ENCODE peak calls at places on chromosomes 13 and 19, in eight cellular contexts. Z is NCI-H460; M is stimulated activated naive CD4-positive, alpha-beta T cell; Y is HTR-8/SVneo; O is fibroblast of pulmonary artery; I is lower leg skin; K is EH; E is heart right ventricle. V is an unnamed sample.

GRCh38 chr13:94704347-94705080 is 7.8 kb downstream of the SOX21 start:
- DNase-seq in Y (no peak), O (no peak), I (no peak), K (no peak), M (no peak), E (no peak), Z (no peak), V (peak)

GRCh38 chr19:49534632-49535385 is 7.0 kb downstream of the RCN3 start:
- DNase-seq in Z (no peak), M (peak), Y (no peak), O (no peak), K (no peak), I (no peak), E (no peak), V (no peak)

GRCh38 chr19:49073514-49074378 is 1.2 kb upstream of the KCNA7 start:
- DNase-seq in Z (no peak), K (peak), Y (no peak), I (no peak), O (no peak), E (no peak), M (no peak), V (no peak)

GRCh38 chr19:57016076-57016475 is 103.7 kb upstream of the USP29 start:
- DNase-seq in K (no peak), Y (no peak), E (no peak), M (no peak), O (no peak), Z (no peak), I (no peak), V (no peak)

GRCh38 chr19:33440682-33441081 is 67.2 kb downstream of the CEBPG start:
- DNase-seq in Y (no peak), K (no peak), O (no peak), E (no peak), I (no peak), Z (no peak), M (no peak), V (no peak)

GRCh38 chr13:87622921-87623320 is 48.2 kb upstream of the SLITRK5 start:
- DNase-seq in O (no peak), I (no peak), Y (no peak), Z (no peak), E (no peak), K (no peak), M (no peak), V (no peak)

GRCh38 chr19:35903550-35904179 is 1.3 kb downstream of the HCST start:
- DNase-seq in M (peak), Y (peak), Z (peak), O (peak), K (peak), I (peak), E (peak), V (no peak)

GRCh38 chr19:35757231-35757748 is 461 bp upstream of the HSPB6 start:
- DNase-seq in Y (peak), M (no peak), E (peak), I (peak), Z (no peak), O (peak), K (peak), V (peak)

GRCh38 chr19:5086232-5086631 is 117.3 kb downstream of the KDM4B start:
- DNase-seq in I (no peak), O (no peak), Y (no peak), M (no peak), Z (no peak), E (no peak), K (no peak), V (no peak)

GRCh38 chr19:57512845-57513244 is 13.1 kb downstream of the ZNF773 start:
- DNase-seq in K (peak), O (peak), I (no peak), Y (no peak), Z (no peak), M (no peak), E (no peak), V (peak)

GRCh38 chr13:57739089-57739488 is 107.5 kb downstream of the PCDH17 start:
- DNase-seq in M (no peak), O (no peak), I (no peak), Y (no peak), E (no peak), K (no peak), Z (no peak), V (no peak)

GRCh38 chr13:34522818-34523217 is 419.3 kb upstream of the NBEA start:
- DNase-seq in Z (no peak), O (no peak), K (peak), Y (no peak), M (no peak), E (no peak), I (no peak), V (no peak)

GRCh38 chr13:85108356-85108755 is 690.9 kb downstream of the SLITRK6 start:
- DNase-seq in Y (no peak), Z (no peak), E (no peak), K (no peak), I (peak), O (no peak), M (no peak), V (no peak)

GRCh38 chr13:20369886-20370361 is 137.8 kb upstream of the GJB6 start:
- DNase-seq in O (no peak), Z (no peak), Y (no peak), K (no peak), I (no peak), E (no peak), M (no peak), V (no peak)

GRCh38 chr19:43501661-43502418 is 2.7 kb downstream of the PHLDB3 start:
- DNase-seq in E (no peak), Z (no peak), Y (no peak), I (no peak), O (no peak), K (no peak), M (no peak), V (no peak)

GRCh38 chr19:42216653-42217521 is 590 bp downstream of the DEDD2 start:
- DNase-seq in O (peak), Z (no peak), E (peak), Y (peak), K (peak), I (no peak), M (no peak), V (no peak)

GRCh38 chr19:50357178-50358100 is 8.0 kb downstream of the NAPSA start:
- DNase-seq in M (peak), Z (peak), K (peak), I (peak), O (peak), Y (peak), E (peak), V (no peak)

GRCh38 chr19:18107235-18108083 is 9.9 kb downstream of the MAST3 start:
- DNase-seq in E (no peak), Z (no peak), O (no peak), M (no peak), Y (no peak), K (no peak), I (no peak), V (no peak)

GRCh38 chr19:40225440-40226305 is 816 bp downstream of the CCNP start:
- DNase-seq in I (no peak), E (no peak), O (no peak), Y (no peak), Z (no peak), K (peak), M (no peak), V (no peak)

GRCh38 chr19:32233885-32234284 is 111.5 kb upstream of the ZNF507 start:
- DNase-seq in M (no peak), O (no peak), Y (no peak), I (no peak), Z (no peak), E (no peak), K (no peak), V (peak)

GRCh38 chr13:46751811-46752635 is 44.9 kb downstream of the ESD start:
- DNase-seq in M (peak), Z (no peak), Y (no peak), I (no peak), E (no peak), O (no peak), K (peak), V (no peak)

GRCh38 chr19:41595890-41596280 is 19.9 kb downstream of the CEACAM21 start:
- DNase-seq in O (no peak), E (no peak), K (no peak), M (no peak), Z (no peak), Y (no peak), I (no peak), V (peak)

GRCh38 chr19:18520848-18521691 is 800 bp downstream of the ELL start:
- DNase-seq in E (peak), Z (no peak), I (peak), K (peak), Y (no peak), O (no peak), M (peak), V (no peak)

GRCh38 chr13:108924154-108924940 is 294.9 kb downstream of the MYO16 start:
- DNase-seq in Z (no peak), E (no peak), K (peak), Y (no peak), O (peak), M (no peak), I (no peak), V (no peak)

GRCh38 chr19:55654833-55655647 is at the start of gene U2AF2:
- DNase-seq in M (peak), Z (peak), K (peak), I (peak), O (peak), E (peak), Y (peak), V (peak)

GRCh38 chr19:6278740-6279619 is 795 bp downstream of the MLLT1 start:
- DNase-seq in O (no peak), I (no peak), Z (no peak), K (no peak), E (no peak), M (no peak), Y (no peak), V (no peak)

GRCh38 chr19:10961073-10961762 is 388 bp downstream of the SMARCA4 start:
- DNase-seq in I (no peak), Y (peak), M (no peak), Z (no peak), K (peak), E (peak), O (peak), V (no peak)

GRCh38 chr13:98959299-98959698 is 18.6 kb downstream of the DOCK9 start:
- DNase-seq in Y (no peak), E (no peak), O (no peak), K (no peak), Z (no peak), M (no peak), I (no peak), V (no peak)

GRCh38 chr13:73754727-73755292 is 379.4 kb downstream of the KLF12 start:
- DNase-seq in M (peak), Z (peak), E (peak), O (peak), I (peak), Y (peak), K (peak), V (no peak)

GRCh38 chr19:48806818-48807589 is 3.8 kb downstream of the BCAT2 start:
- DNase-seq in I (no peak), K (no peak), O (peak), Z (no peak), E (no peak), Y (no peak), M (no peak), V (no peak)

GRCh38 chr13:42270160-42270856 is 1.6 kb upstream of the AKAP11 start:
- DNase-seq in Z (no peak), K (no peak), I (no peak), M (no peak), E (no peak), Y (no peak), O (no peak), V (no peak)

GRCh38 chr19:41694831-41695635 is 7.0 kb upstream of the CEACAM7 start:
- DNase-seq in O (no peak), E (no peak), Z (no peak), M (no peak), K (no peak), Y (no peak), I (no peak), V (peak)